ENCODE peak calls at places on chromosomes 5 and 9, in eight cellular contexts. One of them, this sample, is unnamed.

GRCh38 chr5:53169933-53170332 is 60.4 kb upstream of the MOCS2 start:
- DNase-seq in adrenal gland: no peak
- DNase-seq in astrocyte: no peak
- DNase-seq in activated CD8-positive, alpha-beta T cell treated with anti-CD3 and anti-CD28 coated beads for 36 hours: no peak
- DNase-seq in mucosa of descending colon: no peak
- DNase-seq in endothelial cell: no peak
- DNase-seq in nephron progenitor cell: no peak
- DNase-seq in DND-41: no peak
- DNase-seq in this sample: no peak

GRCh38 chr5:140673187-140673976 is at the start of gene DND1:
- DNase-seq in adrenal gland: no peak
- DNase-seq in astrocyte: no peak
- DNase-seq in activated CD8-positive, alpha-beta T cell treated with anti-CD3 and anti-CD28 coated beads for 36 hours: no peak
- DNase-seq in mucosa of descending colon: no peak
- DNase-seq in endothelial cell: no peak
- DNase-seq in nephron progenitor cell: no peak
- DNase-seq in DND-41: no peak
- DNase-seq in this sample: no peak

GRCh38 chr5:66742083-66742895 is 146.1 kb downstream of the MAST4 start:
- DNase-seq in adrenal gland: peak
- DNase-seq in astrocyte: no peak
- DNase-seq in activated CD8-positive, alpha-beta T cell treated with anti-CD3 and anti-CD28 coated beads for 36 hours: peak
- DNase-seq in mucosa of descending colon: no peak
- DNase-seq in endothelial cell: no peak
- DNase-seq in nephron progenitor cell: no peak
- DNase-seq in DND-41: peak
- DNase-seq in this sample: no peak

GRCh38 chr5:14720236-14720923 is 55.9 kb downstream of the OTULIN start:
- DNase-seq in adrenal gland: no peak
- DNase-seq in astrocyte: peak
- DNase-seq in activated CD8-positive, alpha-beta T cell treated with anti-CD3 and anti-CD28 coated beads for 36 hours: no peak
- DNase-seq in mucosa of descending colon: no peak
- DNase-seq in endothelial cell: no peak
- DNase-seq in nephron progenitor cell: no peak
- DNase-seq in DND-41: no peak
- DNase-seq in this sample: no peak

GRCh38 chr9:134410078-134410834 is 84.0 kb downstream of the RXRA start:
- DNase-seq in adrenal gland: no peak
- DNase-seq in astrocyte: no peak
- DNase-seq in activated CD8-positive, alpha-beta T cell treated with anti-CD3 and anti-CD28 coated beads for 36 hours: no peak
- DNase-seq in mucosa of descending colon: no peak
- DNase-seq in endothelial cell: no peak
- DNase-seq in nephron progenitor cell: no peak
- DNase-seq in DND-41: no peak
- DNase-seq in this sample: no peak

GRCh38 chr5:177357459-177358332 is at the start of gene RGS14:
- DNase-seq in adrenal gland: no peak
- DNase-seq in astrocyte: peak
- DNase-seq in activated CD8-positive, alpha-beta T cell treated with anti-CD3 and anti-CD28 coated beads for 36 hours: peak
- DNase-seq in mucosa of descending colon: peak
- DNase-seq in endothelial cell: peak
- DNase-seq in nephron progenitor cell: no peak
- DNase-seq in DND-41: peak
- DNase-seq in this sample: peak

GRCh38 chr5:147613359-147613758 is 103.5 kb upstream of the DPYSL3 start:
- DNase-seq in adrenal gland: peak
- DNase-seq in astrocyte: peak
- DNase-seq in activated CD8-positive, alpha-beta T cell treated with anti-CD3 and anti-CD28 coated beads for 36 hours: no peak
- DNase-seq in mucosa of descending colon: no peak
- DNase-seq in endothelial cell: no peak
- DNase-seq in nephron progenitor cell: no peak
- DNase-seq in DND-41: no peak
- DNase-seq in this sample: no peak

GRCh38 chr9:8346291-8346690 is 546.7 kb upstream of the DMAC1 start:
- DNase-seq in adrenal gland: no peak
- DNase-seq in astrocyte: peak
- DNase-seq in activated CD8-positive, alpha-beta T cell treated with anti-CD3 and anti-CD28 coated beads for 36 hours: no peak
- DNase-seq in mucosa of descending colon: no peak
- DNase-seq in endothelial cell: no peak
- DNase-seq in nephron progenitor cell: no peak
- DNase-seq in DND-41: no peak
- DNase-seq in this sample: no peak

GRCh38 chr5:148986636-148987035 is 76.2 kb downstream of the SH3TC2 start:
- DNase-seq in adrenal gland: no peak
- DNase-seq in astrocyte: no peak
- DNase-seq in activated CD8-positive, alpha-beta T cell treated with anti-CD3 and anti-CD28 coated beads for 36 hours: no peak
- DNase-seq in mucosa of descending colon: no peak
- DNase-seq in endothelial cell: no peak
- DNase-seq in nephron progenitor cell: no peak
- DNase-seq in DND-41: no peak
- DNase-seq in this sample: no peak

GRCh38 chr9:27154923-27155322 is 45.9 kb downstream of the TEK start:
- DNase-seq in adrenal gland: no peak
- DNase-seq in astrocyte: peak
- DNase-seq in activated CD8-positive, alpha-beta T cell treated with anti-CD3 and anti-CD28 coated beads for 36 hours: no peak
- DNase-seq in mucosa of descending colon: no peak
- DNase-seq in endothelial cell: no peak
- DNase-seq in nephron progenitor cell: no peak
- DNase-seq in DND-41: no peak
- DNase-seq in this sample: no peak

GRCh38 chr9:27152398-27152715 is 43.3 kb downstream of the TEK start:
- DNase-seq in adrenal gland: no peak
- DNase-seq in astrocyte: no peak
- DNase-seq in activated CD8-positive, alpha-beta T cell treated with anti-CD3 and anti-CD28 coated beads for 36 hours: no peak
- DNase-seq in mucosa of descending colon: no peak
- DNase-seq in endothelial cell: no peak
- DNase-seq in nephron progenitor cell: no peak
- DNase-seq in DND-41: no peak
- DNase-seq in this sample: no peak

GRCh38 chr9:27157086-27157485 is 48.1 kb downstream of the TEK start:
- DNase-seq in adrenal gland: no peak
- DNase-seq in astrocyte: no peak
- DNase-seq in activated CD8-positive, alpha-beta T cell treated with anti-CD3 and anti-CD28 coated beads for 36 hours: no peak
- DNase-seq in mucosa of descending colon: no peak
- DNase-seq in endothelial cell: no peak
- DNase-seq in nephron progenitor cell: no peak
- DNase-seq in DND-41: no peak
- DNase-seq in this sample: no peak

GRCh38 chr9:27150758-27151431 is 41.9 kb downstream of the TEK start:
- DNase-seq in adrenal gland: no peak
- DNase-seq in astrocyte: peak
- DNase-seq in activated CD8-positive, alpha-beta T cell treated with anti-CD3 and anti-CD28 coated beads for 36 hours: no peak
- DNase-seq in mucosa of descending colon: no peak
- DNase-seq in endothelial cell: no peak
- DNase-seq in nephron progenitor cell: no peak
- DNase-seq in DND-41: no peak
- DNase-seq in this sample: no peak

DNA sequence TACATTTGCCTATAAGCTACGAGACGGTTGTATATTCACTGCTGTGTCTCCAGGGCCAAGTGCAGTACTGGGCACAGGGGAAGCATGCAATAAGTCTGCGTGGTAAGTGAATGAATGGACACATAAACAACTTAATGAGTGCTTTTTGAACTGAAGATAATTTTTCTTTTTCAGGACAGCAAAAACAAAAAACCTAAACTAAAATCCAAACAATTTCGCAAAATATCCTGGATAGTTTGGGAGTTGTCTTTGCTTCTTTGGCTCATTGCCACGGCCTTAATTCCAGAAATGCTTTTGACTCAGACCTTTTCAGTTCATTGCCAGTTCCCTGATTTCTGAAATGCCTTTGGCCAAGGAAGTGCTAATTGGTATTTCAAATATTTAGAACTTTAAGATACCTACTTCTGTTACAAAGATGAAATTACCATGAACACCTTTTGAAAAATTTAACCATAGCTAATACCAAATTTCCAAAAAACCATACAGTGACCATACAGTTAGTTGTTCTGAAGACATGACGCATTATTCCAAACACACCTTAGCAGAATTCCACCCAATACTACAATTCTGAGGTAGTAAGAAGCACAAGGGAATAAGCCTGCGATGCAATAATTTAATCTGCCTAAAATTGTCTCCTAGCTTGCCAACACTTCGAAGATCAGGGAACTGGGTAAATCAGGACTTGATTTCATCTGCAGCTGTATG is 42.8 kb downstream of the TEK start:
- DNase-seq in adrenal gland: peak
- DNase-seq in astrocyte: peak
- DNase-seq in activated CD8-positive, alpha-beta T cell treated with anti-CD3 and anti-CD28 coated beads for 36 hours: no peak
- DNase-seq in mucosa of descending colon: no peak
- DNase-seq in endothelial cell: no peak
- DNase-seq in nephron progenitor cell: no peak
- DNase-seq in DND-41: no peak
- DNase-seq in this sample: no peak
- TF ChIP-seq CTCF in adrenal gland: no peak
- TF ChIP-seq CTCF in astrocyte: no peak
- TF ChIP-seq CTCF in activated CD8-positive, alpha-beta T cell treated with anti-CD3 and anti-CD28 coated beads for 36 hours: no peak
- TF ChIP-seq CTCF in mucosa of descending colon: no peak
- TF ChIP-seq CTCF in endothelial cell: no peak
- TF ChIP-seq CTCF in nephron progenitor cell: no peak
- TF ChIP-seq CTCF in DND-41: no peak
- TF ChIP-seq CTCF in this sample: no peak

DNA sequence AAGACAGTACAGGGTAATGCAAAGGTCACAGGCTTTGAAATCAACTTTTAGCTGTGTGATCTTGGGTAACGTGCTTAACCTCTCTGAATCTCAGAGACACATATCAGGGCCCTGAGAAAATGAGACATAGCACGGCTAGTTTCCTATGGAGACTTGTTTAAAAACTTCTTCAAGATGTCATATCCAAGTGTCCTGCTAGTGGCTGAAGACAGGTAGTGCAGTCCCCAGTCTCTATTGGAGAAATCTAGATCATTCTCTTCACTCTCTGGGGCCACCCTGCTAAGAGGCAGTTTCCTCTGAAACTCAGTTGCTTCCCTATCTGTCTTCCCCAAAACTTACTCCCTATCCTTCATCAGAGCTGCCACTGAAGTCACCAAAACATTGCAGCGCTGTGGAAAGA is 30.3 kb upstream of the GRXCR2 start:
- DNase-seq in adrenal gland: no peak
- DNase-seq in astrocyte: no peak
- DNase-seq in activated CD8-positive, alpha-beta T cell treated with anti-CD3 and anti-CD28 coated beads for 36 hours: no peak
- DNase-seq in mucosa of descending colon: no peak
- DNase-seq in endothelial cell: no peak
- DNase-seq in nephron progenitor cell: no peak
- DNase-seq in DND-41: no peak
- DNase-seq in this sample: no peak
- TF ChIP-seq CTCF in adrenal gland: no peak
- TF ChIP-seq CTCF in astrocyte: peak
- TF ChIP-seq CTCF in activated CD8-positive, alpha-beta T cell treated with anti-CD3 and anti-CD28 coated beads for 36 hours: no peak
- TF ChIP-seq CTCF in mucosa of descending colon: no peak
- TF ChIP-seq CTCF in endothelial cell: peak
- TF ChIP-seq CTCF in nephron progenitor cell: peak
- TF ChIP-seq CTCF in DND-41: peak
- TF ChIP-seq CTCF in this sample: no peak

GRCh38 chr5:134579284-134579771 is 53.3 kb downstream of the SAR1B start:
- DNase-seq in adrenal gland: no peak
- DNase-seq in astrocyte: no peak
- DNase-seq in activated CD8-positive, alpha-beta T cell treated with anti-CD3 and anti-CD28 coated beads for 36 hours: no peak
- DNase-seq in mucosa of descending colon: no peak
- DNase-seq in endothelial cell: no peak
- DNase-seq in nephron progenitor cell: no peak
- DNase-seq in DND-41: no peak
- DNase-seq in this sample: no peak

GRCh38 chr5:134582941-134583340 is 49.7 kb downstream of the SAR1B start:
- DNase-seq in adrenal gland: no peak
- DNase-seq in astrocyte: no peak
- DNase-seq in activated CD8-positive, alpha-beta T cell treated with anti-CD3 and anti-CD28 coated beads for 36 hours: no peak
- DNase-seq in mucosa of descending colon: no peak
- DNase-seq in endothelial cell: no peak
- DNase-seq in nephron progenitor cell: no peak
- DNase-seq in DND-41: no peak
- DNase-seq in this sample: no peak

GRCh38 chr5:134582281-134582680 is 50.3 kb downstream of the SAR1B start:
- DNase-seq in adrenal gland: no peak
- DNase-seq in astrocyte: no peak
- DNase-seq in activated CD8-positive, alpha-beta T cell treated with anti-CD3 and anti-CD28 coated beads for 36 hours: no peak
- DNase-seq in mucosa of descending colon: no peak
- DNase-seq in endothelial cell: no peak
- DNase-seq in nephron progenitor cell: no peak
- DNase-seq in DND-41: no peak
- DNase-seq in this sample: no peak

GRCh38 chr5:134580001-134580460 is 52.6 kb downstream of the SAR1B start:
- DNase-seq in adrenal gland: no peak
- DNase-seq in astrocyte: no peak
- DNase-seq in activated CD8-positive, alpha-beta T cell treated with anti-CD3 and anti-CD28 coated beads for 36 hours: no peak
- DNase-seq in mucosa of descending colon: no peak
- DNase-seq in endothelial cell: no peak
- DNase-seq in nephron progenitor cell: no peak
- DNase-seq in DND-41: no peak
- DNase-seq in this sample: no peak

DNA sequence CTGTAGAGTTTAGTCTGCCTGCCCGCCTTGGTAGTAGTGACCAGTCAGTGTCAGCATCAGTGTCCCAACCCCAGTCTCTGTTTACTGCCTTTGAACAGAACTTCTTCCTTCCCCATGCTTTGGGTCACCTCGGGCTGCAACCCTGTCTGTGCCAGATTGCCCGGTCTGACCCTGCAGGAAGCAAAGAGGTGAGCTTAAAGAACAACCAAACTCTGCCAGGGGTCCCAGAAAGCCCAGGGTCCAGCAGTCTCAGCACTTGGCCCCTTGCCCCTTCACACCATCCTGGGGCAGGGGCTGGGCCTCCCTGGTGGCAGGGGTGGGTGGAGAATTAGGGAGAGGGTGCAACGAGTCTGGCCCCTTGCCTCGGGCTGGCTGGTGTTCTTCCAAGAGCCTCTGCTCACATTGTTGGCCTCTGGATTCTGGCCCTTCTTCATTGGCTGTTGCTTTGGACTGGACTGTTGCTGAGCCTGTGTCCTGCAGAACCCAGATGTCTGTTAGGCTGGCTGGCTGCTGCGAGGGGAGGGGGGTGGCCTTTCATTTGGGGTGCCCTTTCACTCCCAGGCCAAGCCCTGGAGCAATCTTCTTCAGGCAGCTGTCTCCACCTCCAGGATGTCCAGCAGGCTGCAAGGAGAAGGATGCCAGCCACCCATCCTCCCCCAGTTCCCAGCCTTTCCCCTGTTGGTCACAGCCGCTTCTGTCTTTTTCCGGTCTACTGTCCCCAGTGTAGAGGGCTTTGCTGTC is 51.2 kb downstream of the SAR1B start:
- DNase-seq in adrenal gland: peak
- DNase-seq in astrocyte: no peak
- DNase-seq in activated CD8-positive, alpha-beta T cell treated with anti-CD3 and anti-CD28 coated beads for 36 hours: peak
- DNase-seq in mucosa of descending colon: no peak
- DNase-seq in endothelial cell: no peak
- DNase-seq in nephron progenitor cell: no peak
- DNase-seq in DND-41: no peak
- DNase-seq in this sample: no peak
- TF ChIP-seq CTCF in adrenal gland: no peak
- TF ChIP-seq CTCF in astrocyte: no peak
- TF ChIP-seq CTCF in activated CD8-positive, alpha-beta T cell treated with anti-CD3 and anti-CD28 coated beads for 36 hours: no peak
- TF ChIP-seq CTCF in mucosa of descending colon: no peak
- TF ChIP-seq CTCF in endothelial cell: no peak
- TF ChIP-seq CTCF in nephron progenitor cell: no peak
- TF ChIP-seq CTCF in DND-41: no peak
- TF ChIP-seq CTCF in this sample: no peak

GRCh38 chr5:110040178-110040577 is 350.5 kb downstream of the MAN2A1 start:
- DNase-seq in adrenal gland: no peak
- DNase-seq in astrocyte: no peak
- DNase-seq in activated CD8-positive, alpha-beta T cell treated with anti-CD3 and anti-CD28 coated beads for 36 hours: no peak
- DNase-seq in mucosa of descending colon: no peak
- DNase-seq in endothelial cell: no peak
- DNase-seq in nephron progenitor cell: no peak
- DNase-seq in DND-41: no peak
- DNase-seq in this sample: no peak
- TF ChIP-seq CTCF in adrenal gland: no peak
- TF ChIP-seq CTCF in astrocyte: no peak
- TF ChIP-seq CTCF in activated CD8-positive, alpha-beta T cell treated with anti-CD3 and anti-CD28 coated beads for 36 hours: no peak
- TF ChIP-seq CTCF in mucosa of descending colon: no peak
- TF ChIP-seq CTCF in endothelial cell: no peak
- TF ChIP-seq CTCF in nephron progenitor cell: no peak
- TF ChIP-seq CTCF in DND-41: peak
- TF ChIP-seq CTCF in this sample: no peak

This sample was measured in GM20000.